ENCODE peak calls at places on chromosomes 13 and 19, in five cellular contexts. One of them, this sample, is unnamed.

GRCh38 chr19:35557539-35558399 is 5.7 kb downstream of the ATP4A start:
- DNase-seq in H9: peak; percentile 98
- DNase-seq in mesenchymal stem cell: peak; percentile 67
- DNase-seq in trophoblast cell: peak; percentile 23
- DNase-seq in H1: peak; percentile 86
- DNase-seq in this sample: peak; percentile 89

GRCh38 chr13:33321686-33322473 is 36.3 kb upstream of the STARD13 start:
- DNase-seq in mesenchymal stem cell: peak; percentile 26
- DNase-seq in H1: no peak
- DNase-seq in trophoblast cell: peak; percentile 63
- DNase-seq in H9: no peak
- DNase-seq in this sample: no peak

GRCh38 chr19:45960595-45961235 is 12.9 kb downstream of the NOVA2 start:
- DNase-seq in mesenchymal stem cell: no peak
- DNase-seq in H1: no peak
- DNase-seq in H9: peak; percentile 87
- DNase-seq in trophoblast cell: no peak
- DNase-seq in this sample: no peak

GRCh38 chr19:30341646-30342201 is 30.5 kb upstream of the ZNF536 start:
- DNase-seq in trophoblast cell: peak; percentile 3
- DNase-seq in mesenchymal stem cell: no peak
- DNase-seq in H9: no peak
- DNase-seq in H1: no peak
- DNase-seq in this sample: no peak

GRCh38 chr19:11674067-11674492 is 64.7 kb downstream of the ZNF823 start:
- DNase-seq in H9: peak; percentile 63
- DNase-seq in trophoblast cell: no peak
- DNase-seq in H1: no peak
- DNase-seq in mesenchymal stem cell: no peak
- DNase-seq in this sample: no peak

GRCh38 chr13:36973621-36974268 is 25.4 kb downstream of the ALG5 start:
- DNase-seq in H1: no peak
- DNase-seq in mesenchymal stem cell: no peak
- DNase-seq in H9: no peak
- DNase-seq in trophoblast cell: no peak
- DNase-seq in this sample: no peak

GRCh38 chr13:80577951-80578670 is 237.2 kb upstream of the SPRY2 start:
- DNase-seq in H9: no peak
- DNase-seq in trophoblast cell: no peak
- DNase-seq in H1: no peak
- DNase-seq in mesenchymal stem cell: no peak
- DNase-seq in this sample: no peak

GRCh38 chr13:92224052-92224821 is 825.8 kb downstream of the GPC5 start:
- DNase-seq in H1: no peak
- DNase-seq in trophoblast cell: no peak
- DNase-seq in mesenchymal stem cell: peak; percentile 97
- DNase-seq in H9: no peak
- DNase-seq in this sample: no peak

GRCh38 chr19:56253737-56254136 is 18.8 kb upstream of the EDDM13 start:
- DNase-seq in H9: no peak
- DNase-seq in mesenchymal stem cell: peak; percentile 59
- DNase-seq in trophoblast cell: peak; percentile 75
- DNase-seq in H1: no peak
- DNase-seq in this sample: no peak

GRCh38 chr19:35901854-35902661 is at the start of gene HCST:
- DNase-seq in trophoblast cell: peak; percentile 53
- DNase-seq in H9: no peak
- DNase-seq in mesenchymal stem cell: no peak
- DNase-seq in H1: no peak
- DNase-seq in this sample: no peak

GRCh38 chr13:32376642-32377418 is 51.1 kb downstream of the N4BP2L1 start:
- DNase-seq in H9: no peak
- DNase-seq in mesenchymal stem cell: no peak
- DNase-seq in trophoblast cell: peak; percentile 88
- DNase-seq in H1: no peak
- DNase-seq in this sample: no peak

GRCh38 chr13:25901460-25902376 is 150.1 kb downstream of the SHISA2 start:
- DNase-seq in mesenchymal stem cell: peak; percentile 93
- DNase-seq in H9: no peak
- DNase-seq in H1: no peak
- DNase-seq in trophoblast cell: no peak
- DNase-seq in this sample: no peak

GRCh38 chr19:8161135-8161646 is 11.8 kb upstream of the FBN3 start:
- DNase-seq in H1: no peak
- DNase-seq in H9: peak; percentile 74
- DNase-seq in mesenchymal stem cell: no peak
- DNase-seq in trophoblast cell: peak; percentile 5
- DNase-seq in this sample: no peak
- H2BK12ac ChIP-seq in H1: peak overlapping the region; percentile 50
- H2BK12ac ChIP-seq in H9: no peak overlapping the region
- H2BK12ac ChIP-seq in mesenchymal stem cell: no peak overlapping the region
- H2BK12ac ChIP-seq in trophoblast cell: no peak overlapping the region
- H2BK12ac ChIP-seq in this sample: no peak overlapping the region

GRCh38 chr19:38003427-38004099 is 96.6 kb downstream of the SIPA1L3 start:
- DNase-seq in H1: no peak
- DNase-seq in H9: peak; percentile 73
- DNase-seq in mesenchymal stem cell: peak; percentile 95
- DNase-seq in trophoblast cell: no peak
- DNase-seq in this sample: peak; percentile 61

GRCh38 chr19:38004100-38004504 is 97.1 kb downstream of the SIPA1L3 start:
- DNase-seq in H9: no peak
- DNase-seq in mesenchymal stem cell: no peak
- DNase-seq in trophoblast cell: no peak
- DNase-seq in H1: no peak
- DNase-seq in this sample: no peak

GRCh38 chr19:38004505-38005223 is 97.7 kb downstream of the SIPA1L3 start:
- DNase-seq in H9: peak; percentile 93
- DNase-seq in H1: no peak
- DNase-seq in mesenchymal stem cell: peak; percentile 97
- DNase-seq in trophoblast cell: peak; percentile 89
- DNase-seq in this sample: peak; percentile 86

GRCh38 chr19:38005224-38005614 is 98.2 kb downstream of the SIPA1L3 start:
- DNase-seq in H1: no peak
- DNase-seq in mesenchymal stem cell: no peak
- DNase-seq in H9: no peak
- DNase-seq in trophoblast cell: no peak
- DNase-seq in this sample: no peak

DNA sequence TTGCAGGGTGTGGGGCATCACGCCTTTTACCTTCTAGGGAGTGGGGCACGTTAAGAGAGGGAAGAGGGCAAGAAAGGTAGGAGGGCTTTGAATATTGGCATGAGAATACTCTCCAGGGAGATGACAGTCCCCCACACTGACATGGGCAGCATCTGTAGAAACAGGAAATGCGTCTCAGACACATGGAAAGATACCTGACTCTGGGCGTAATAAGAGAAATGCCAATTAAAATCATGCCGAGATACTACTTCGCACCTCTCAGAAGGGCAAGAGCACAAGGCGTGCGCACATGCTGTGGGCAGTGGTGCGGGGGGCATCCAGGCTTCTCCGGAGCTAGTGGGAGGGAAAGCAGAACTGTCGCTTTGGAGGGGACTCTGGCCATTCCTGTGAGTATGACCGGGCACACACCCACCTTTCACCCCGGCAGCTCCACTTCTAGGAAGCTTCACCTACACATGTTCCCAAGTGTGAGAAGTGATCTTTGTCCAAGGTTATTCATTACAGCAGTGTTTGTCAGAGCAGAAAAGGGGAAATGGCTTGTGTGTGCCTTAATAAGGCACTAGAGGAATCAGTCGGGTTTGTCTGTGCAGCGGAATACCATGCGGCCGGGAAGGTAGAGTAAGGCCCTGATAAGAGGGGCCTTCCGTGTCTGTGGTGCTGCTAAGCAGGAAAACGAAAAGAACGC is 99.5 kb downstream of the SIPA1L3 start:
- DNase-seq in trophoblast cell: no peak
- DNase-seq in H9: no peak
- DNase-seq in mesenchymal stem cell: no peak
- DNase-seq in H1: no peak
- DNase-seq in this sample: no peak
- H4K8ac ChIP-seq in trophoblast cell: no peak overlapping the region
- H4K8ac ChIP-seq in H9: no peak overlapping the region
- H4K8ac ChIP-seq in mesenchymal stem cell: no peak overlapping the region
- H4K8ac ChIP-seq in H1: no peak overlapping the region
- H4K8ac ChIP-seq in this sample: no peak overlapping the region

GRCh38 chr13:112131081-112131739 is 64.3 kb downstream of the SOX1 start:
- DNase-seq in H1: no peak
- DNase-seq in mesenchymal stem cell: no peak
- DNase-seq in H9: no peak
- DNase-seq in trophoblast cell: no peak
- DNase-seq in this sample: no peak

GRCh38 chr13:112128052-112128610 is 61.2 kb downstream of the SOX1 start:
- DNase-seq in mesenchymal stem cell: no peak
- DNase-seq in trophoblast cell: no peak
- DNase-seq in H1: no peak
- DNase-seq in H9: no peak
- DNase-seq in this sample: no peak

GRCh38 chr13:112129557-112129956 is 62.6 kb downstream of the SOX1 start:
- DNase-seq in mesenchymal stem cell: no peak
- DNase-seq in H9: no peak
- DNase-seq in H1: no peak
- DNase-seq in trophoblast cell: no peak
- DNase-seq in this sample: no peak

GRCh38 chr13:112124100-112124499 is 57.2 kb downstream of the SOX1 start:
- DNase-seq in H1: no peak
- DNase-seq in H9: no peak
- DNase-seq in trophoblast cell: no peak
- DNase-seq in mesenchymal stem cell: no peak
- DNase-seq in this sample: no peak

DNA sequence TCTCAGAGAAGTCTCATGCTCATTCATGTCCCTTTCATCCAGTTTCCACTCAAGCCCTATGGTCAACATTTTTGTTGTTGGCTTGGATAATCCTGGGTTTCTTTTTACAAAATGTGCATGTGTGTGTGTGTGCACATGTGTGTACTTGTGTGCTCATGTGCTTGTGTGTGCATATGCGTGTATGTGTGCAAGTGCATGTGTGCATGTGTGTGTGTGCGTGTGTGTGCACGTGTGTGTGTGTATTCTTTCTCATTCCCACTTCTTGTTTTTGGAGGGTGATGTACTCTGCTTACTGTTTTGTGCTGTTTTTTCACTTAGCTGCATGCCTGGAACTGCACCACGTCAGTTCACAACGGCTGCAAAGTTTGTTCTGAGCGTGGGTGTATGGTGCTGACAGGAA is 60.6 kb downstream of the SOX1 start:
- DNase-seq in mesenchymal stem cell: no peak
- DNase-seq in H9: no peak
- DNase-seq in H1: no peak
- DNase-seq in trophoblast cell: no peak
- DNase-seq in this sample: no peak
- H2BK12ac ChIP-seq in mesenchymal stem cell: no peak overlapping the region
- H2BK12ac ChIP-seq in H9: no peak overlapping the region
- H2BK12ac ChIP-seq in H1: no peak overlapping the region
- H2BK12ac ChIP-seq in trophoblast cell: no peak overlapping the region
- H2BK12ac ChIP-seq in this sample: no peak overlapping the region

DNA sequence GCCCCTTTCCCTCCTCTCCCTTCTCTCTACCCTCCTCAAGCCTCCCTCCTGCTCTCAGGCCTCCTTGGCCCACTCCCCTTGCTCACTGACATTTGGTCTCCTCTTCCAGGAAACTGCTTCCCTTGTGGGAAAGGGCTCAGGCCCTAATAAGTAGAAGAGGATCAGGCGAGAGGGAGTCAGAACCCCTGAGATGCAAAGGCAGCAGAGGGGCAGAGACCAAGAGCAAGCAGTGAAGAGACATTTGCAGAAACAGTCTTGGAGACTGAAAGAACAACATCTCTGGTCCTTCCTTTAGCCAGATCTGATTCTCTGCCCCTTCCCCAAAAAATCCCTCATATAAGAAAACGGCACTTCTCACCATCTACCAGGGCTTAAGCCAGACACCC is 1.9 kb upstream of the PLEKHG2 start:
- DNase-seq in trophoblast cell: no peak
- DNase-seq in H9: no peak
- DNase-seq in mesenchymal stem cell: no peak
- DNase-seq in H1: no peak
- DNase-seq in this sample: no peak
- H4K8ac ChIP-seq in trophoblast cell: peak overlapping the region; percentile 93
- H4K8ac ChIP-seq in H9: no peak overlapping the region
- H4K8ac ChIP-seq in mesenchymal stem cell: peak overlapping the region; percentile 88
- H4K8ac ChIP-seq in H1: no peak overlapping the region
- H4K8ac ChIP-seq in this sample: no peak overlapping the region

This sample was measured in neuronal stem cell.